ENCODE peak calls at places on chromosome 13, in nine cellular contexts. V is left lung, L is sigmoid colon, H is IMR-90, F is thoracic aorta, J is brain microvascular endothelial cell, Z is cardiac muscle cell, G is dorsolateral prefrontal cortex, X is heart left ventricle. S is an unnamed sample.
A peak's percentile ranks its signal among the peaks of the same experiment; 100 is the strongest.

GRCh38 chr13:65889368-65889767 is 1340.8 kb downstream of the PCDH9 start:
- DNase-seq in L (no peak), Z (no peak), H (peak; percentile 47), G (no peak), V (no peak), J (no peak), X (no peak), F (no peak), S (no peak)

GRCh38 chr13:87684850-87685735 is 13.9 kb downstream of the SLITRK5 start:
- DNase-seq in L (no peak), H (no peak), J (no peak), V (no peak), Z (no peak), X (no peak), G (no peak), F (no peak), S (no peak)

GRCh38 chr13:111963031-111963430 is 103.9 kb upstream of the SOX1 start:
- DNase-seq in V (no peak), H (no peak), X (no peak), F (no peak), J (no peak), Z (no peak), G (no peak), L (peak; percentile 51), S (no peak)

GRCh38 chr13:110641055-110642015 is 26.0 kb downstream of the NAXD start:
- DNase-seq in F (no peak), G (no peak), L (peak; percentile 87), H (peak; percentile 53), Z (no peak), X (peak; percentile 61), V (peak; percentile 43), J (peak; percentile 69), S (no peak)

GRCh38 chr13:29847501-29847983 is 2.9 kb downstream of the UBL3 start:
- DNase-seq in L (no peak), G (no peak), J (peak; percentile 24), H (peak; percentile 64), Z (peak; percentile 35), V (no peak), X (no peak), F (no peak), S (no peak)

GRCh38 chr13:35055705-35056104 is 113.6 kb downstream of the NBEA start:
- DNase-seq in F (no peak), X (no peak), G (no peak), Z (no peak), J (no peak), H (no peak), V (no peak), L (no peak), S (no peak)

GRCh38 chr13:46721054-46721453 is 75.9 kb downstream of the ESD start:
- DNase-seq in H (peak; percentile 53), G (peak; percentile 47), L (no peak), V (no peak), F (no peak), J (peak; percentile 56), X (no peak), Z (peak; percentile 67), S (peak; percentile 9)

GRCh38 chr13:21109168-21109567 is 47.8 kb upstream of the LATS2 start:
- DNase-seq in J (no peak), G (no peak), X (no peak), V (no peak), Z (no peak), L (peak; percentile 26), H (no peak), F (no peak), S (no peak)

GRCh38 chr13:112638157-112638750 is 50.3 kb upstream of the TUBGCP3 start:
- DNase-seq in X (no peak), Z (no peak), F (no peak), V (no peak), G (no peak), H (no peak), L (no peak), J (no peak), S (no peak)

GRCh38 chr13:78958019-78958418 is 299.1 kb upstream of the OBI1 start:
- DNase-seq in H (no peak), J (no peak), X (no peak), F (no peak), Z (no peak), V (no peak), L (no peak), G (no peak), S (no peak)

GRCh38 chr13:26707122-26708006 is 53.2 kb downstream of the GPR12 start:
- DNase-seq in H (peak; percentile 58), F (no peak), Z (peak; percentile 69), G (peak; percentile 69), J (peak; percentile 54), X (no peak), V (no peak), L (no peak), S (no peak)

GRCh38 chr13:50197705-50198104 is 182.5 kb downstream of the KCNRG start:
- DNase-seq in Z (no peak), V (no peak), L (no peak), J (no peak), X (no peak), F (no peak), H (peak; percentile 12), G (no peak), S (no peak)

GRCh38 chr13:74886496-74886895 is 595.5 kb downstream of the TBC1D4 start:
- DNase-seq in Z (no peak), H (peak; percentile 2), G (no peak), F (no peak), X (no peak), J (no peak), V (no peak), L (no peak), S (no peak)

GRCh38 chr13:106612688-106613087 is 44.8 kb upstream of the ARGLU1 start:
- DNase-seq in Z (peak; percentile 53), J (peak; percentile 43), H (peak; percentile 59), F (no peak), G (no peak), V (no peak), L (peak; percentile 89), X (no peak), S (no peak)

GRCh38 chr13:33616130-33616529 is 201.8 kb upstream of the RFC3 start:
- DNase-seq in F (no peak), V (no peak), G (no peak), H (no peak), J (no peak), L (no peak), Z (no peak), X (no peak), S (no peak)

DNA sequence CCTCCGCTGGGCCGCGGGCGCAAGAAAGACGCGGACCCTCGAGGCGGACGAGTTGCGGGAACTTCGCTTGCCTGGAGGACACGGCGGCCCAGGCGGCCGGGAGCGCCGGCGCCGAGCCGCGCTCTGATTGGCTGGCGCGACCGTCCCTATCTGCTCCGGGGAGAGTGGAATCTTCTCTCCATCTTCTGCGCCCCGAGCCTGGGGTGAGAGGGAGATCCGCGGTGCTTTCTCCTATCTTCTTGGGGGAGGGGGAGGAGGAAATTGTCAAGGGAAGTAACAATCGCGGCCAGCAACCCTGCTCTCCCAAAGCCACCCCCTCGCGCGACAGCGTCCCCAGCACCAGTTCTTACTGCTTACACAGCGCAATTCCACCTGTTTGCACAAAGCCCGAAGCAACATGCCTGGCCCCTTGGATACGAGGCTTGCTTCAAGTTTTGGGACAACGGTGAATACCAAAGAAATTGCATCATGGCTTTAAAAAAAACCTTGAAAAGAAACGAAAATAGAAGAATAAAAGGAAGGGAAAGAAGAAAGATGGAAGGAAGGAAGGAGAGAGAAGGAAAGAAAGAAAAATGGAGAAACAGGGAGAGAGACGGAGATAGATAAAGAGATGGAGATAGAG is 4.8 kb downstream of the SOX21 start:
- DNase-seq in H (no peak), X (no peak), G (no peak), J (no peak), Z (no peak), F (no peak), L (no peak), V (peak; percentile 71), S (no peak)
- H3K27me3 ChIP-seq in H (peaks cover 93% of the 10 kb centered on the region), X (peaks cover 96% of the 10 kb centered on the region), G (peaks cover 36% of the 10 kb centered on the region), J (peaks cover 89% of the 10 kb centered on the region), Z (peaks cover 100% of the 10 kb centered on the region), F (peaks cover 37% of the 10 kb centered on the region), L (peaks cover 100% of the 10 kb centered on the region), V (peaks cover 97% of the 10 kb centered on the region), S (peaks cover 78% of the 10 kb centered on the region)

GRCh38 chr13:24911135-24911524 is 147.2 kb downstream of the RNF17 start:
- DNase-seq in H (peak; percentile 74), J (peak; percentile 55), L (no peak), V (no peak), F (no peak), X (no peak), Z (no peak), G (no peak), S (no peak)
- H3K4me3 ChIP-seq in H (no peak overlapping the region), J (no peak overlapping the region), L (no peak overlapping the region), V (no peak overlapping the region), F (no peak overlapping the region), X (no peak overlapping the region), Z (no peak overlapping the region), G (no peak overlapping the region), S (no peak overlapping the region)

GRCh38 chr13:96994849-96995243 is 570 bp upstream of the OXGR1 start:
- DNase-seq in X (no peak), J (no peak), V (no peak), H (no peak), Z (no peak), F (no peak), L (no peak), G (no peak), S (no peak)
- H3K27me3 ChIP-seq in X (no peaks in the 10 kb centered on the region), J (peaks cover 9% of the 10 kb centered on the region), V (peaks cover 31% of the 10 kb centered on the region), H (peaks cover 38% of the 10 kb centered on the region), Z (peaks cover 75% of the 10 kb centered on the region), F (no peaks in the 10 kb centered on the region), L (peaks cover 33% of the 10 kb centered on the region), G (no peaks in the 10 kb centered on the region), S (peaks cover 6% of the 10 kb centered on the region)

GRCh38 chr13:47908200-47908902 is 92.7 kb downstream of the SUCLA2 start:
- DNase-seq in X (no peak), V (no peak), G (no peak), F (no peak), H (peak; percentile 76), Z (no peak), J (peak; percentile 82), L (no peak), S (no peak)

GRCh38 chr13:47904891-47905290 is 96.2 kb downstream of the SUCLA2 start:
- DNase-seq in G (no peak), V (no peak), F (no peak), X (no peak), Z (no peak), H (no peak), J (no peak), L (no peak), S (no peak)

GRCh38 chr13:47901451-47901850 is 99.6 kb downstream of the SUCLA2 start:
- DNase-seq in L (no peak), H (peak; percentile 37), V (no peak), F (no peak), Z (peak; percentile 5), X (no peak), G (no peak), J (peak; percentile 86), S (no peak)

GRCh38 chr13:47904239-47904638 is 96.8 kb downstream of the SUCLA2 start:
- DNase-seq in H (no peak), L (no peak), J (no peak), Z (no peak), V (no peak), G (no peak), F (no peak), X (no peak), S (no peak)

DNA sequence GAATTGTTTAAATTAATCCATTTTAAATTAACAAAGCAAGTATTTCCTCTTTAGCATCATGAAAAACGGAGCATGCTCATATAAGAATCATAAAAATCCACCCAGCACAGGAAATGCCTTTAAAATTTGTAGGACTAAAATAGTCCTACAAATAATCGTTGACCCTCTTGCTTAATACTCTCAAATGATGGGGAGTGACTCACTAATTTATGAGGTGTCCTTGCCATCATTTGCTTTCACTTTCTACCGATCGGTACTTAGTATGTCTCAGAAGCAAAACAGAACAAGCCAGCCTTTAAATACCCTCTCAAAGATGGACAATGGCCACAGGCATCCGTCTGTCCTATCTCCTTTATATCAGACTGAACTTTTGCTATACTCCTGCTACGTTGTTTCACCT is 97.2 kb downstream of the SUCLA2 start:
- DNase-seq in L (no peak), X (no peak), H (peak; percentile 77), J (peak; percentile 41), Z (no peak), V (no peak), G (no peak), F (no peak), S (no peak)
- H3K4me3 ChIP-seq in L (peak overlapping the region; percentile 20), X (peak overlapping the region; percentile 52), H (peak overlapping the region; percentile 7), J (no peak overlapping the region), Z (no peak overlapping the region), V (peak overlapping the region; percentile 2), G (peak overlapping the region; percentile 31), F (peak overlapping the region; percentile 50), S (no peak overlapping the region)

S was measured in effector memory CD4-positive, alpha-beta T cell.